ENCODE peak calls at places on chromosomes 1 and 21, in seven cellular contexts. One of them, this sample, is unnamed.

GRCh38 chr1:93609536-93609935 is 72.1 kb downstream of the BCAR3 start:
- DNase-seq in progenitor cell of endocrine pancreas: no peak
- DNase-seq in upper lobe of right lung: no peak
- DNase-seq in Peyer's patch: no peak
- DNase-seq in WTC11: no peak
- DNase-seq in fibroblast of villous mesenchyme: no peak
- DNase-seq in fibroblast of lung: no peak
- DNase-seq in this sample: no peak

GRCh38 chr1:187244623-187245022 is 415.9 kb downstream of the PLA2G4A start:
- DNase-seq in progenitor cell of endocrine pancreas: no peak
- DNase-seq in upper lobe of right lung: no peak
- DNase-seq in Peyer's patch: no peak
- DNase-seq in WTC11: no peak
- DNase-seq in fibroblast of villous mesenchyme: peak; percentile 0
- DNase-seq in fibroblast of lung: no peak
- DNase-seq in this sample: no peak

GRCh38 chr1:94425821-94426484 is 7.8 kb downstream of the ABCD3 start:
- DNase-seq in progenitor cell of endocrine pancreas: no peak
- DNase-seq in upper lobe of right lung: no peak
- DNase-seq in Peyer's patch: no peak
- DNase-seq in WTC11: no peak
- DNase-seq in fibroblast of villous mesenchyme: no peak
- DNase-seq in fibroblast of lung: no peak
- DNase-seq in this sample: no peak

GRCh38 chr1:156126043-156126700 is 11.7 kb downstream of the LMNA start:
- DNase-seq in progenitor cell of endocrine pancreas: no peak
- DNase-seq in upper lobe of right lung: peak; percentile 92
- DNase-seq in Peyer's patch: peak; percentile 80
- DNase-seq in WTC11: peak; percentile 86
- DNase-seq in fibroblast of villous mesenchyme: peak; percentile 97
- DNase-seq in fibroblast of lung: peak; percentile 98
- DNase-seq in this sample: peak; percentile 93

GRCh38 chr1:187481581-187482148 is 652.9 kb downstream of the PLA2G4A start:
- DNase-seq in progenitor cell of endocrine pancreas: no peak
- DNase-seq in upper lobe of right lung: no peak
- DNase-seq in Peyer's patch: no peak
- DNase-seq in WTC11: no peak
- DNase-seq in fibroblast of villous mesenchyme: no peak
- DNase-seq in fibroblast of lung: no peak
- DNase-seq in this sample: no peak

GRCh38 chr21:29074783-29075182 is 1.3 kb upstream of the CCT8 start:
- DNase-seq in progenitor cell of endocrine pancreas: no peak
- DNase-seq in upper lobe of right lung: no peak
- DNase-seq in Peyer's patch: no peak
- DNase-seq in WTC11: no peak
- DNase-seq in fibroblast of villous mesenchyme: no peak
- DNase-seq in fibroblast of lung: no peak
- DNase-seq in this sample: no peak

GRCh38 chr1:114075546-114076249 is 78.0 kb downstream of the SYT6 start:
- DNase-seq in progenitor cell of endocrine pancreas: no peak
- DNase-seq in upper lobe of right lung: no peak
- DNase-seq in Peyer's patch: no peak
- DNase-seq in WTC11: no peak
- DNase-seq in fibroblast of villous mesenchyme: no peak
- DNase-seq in fibroblast of lung: no peak
- DNase-seq in this sample: no peak

GRCh38 chr1:77832889-77833288 is 53.4 kb downstream of the MIGA1 start:
- DNase-seq in progenitor cell of endocrine pancreas: no peak
- DNase-seq in upper lobe of right lung: no peak
- DNase-seq in Peyer's patch: no peak
- DNase-seq in WTC11: no peak
- DNase-seq in fibroblast of villous mesenchyme: peak; percentile 96
- DNase-seq in fibroblast of lung: peak; percentile 100
- DNase-seq in this sample: peak; percentile 91

GRCh38 chr1:208132287-208132882 is 111.8 kb downstream of the PLXNA2 start:
- DNase-seq in progenitor cell of endocrine pancreas: peak; percentile 65
- DNase-seq in upper lobe of right lung: peak; percentile 92
- DNase-seq in Peyer's patch: peak; percentile 94
- DNase-seq in WTC11: peak; percentile 92
- DNase-seq in fibroblast of villous mesenchyme: peak; percentile 72
- DNase-seq in fibroblast of lung: peak; percentile 66
- DNase-seq in this sample: peak; percentile 39

GRCh38 chr1:6260961-6261614 is at the start of gene GPR153:
- DNase-seq in progenitor cell of endocrine pancreas: no peak
- DNase-seq in upper lobe of right lung: peak; percentile 77
- DNase-seq in Peyer's patch: peak; percentile 82
- DNase-seq in WTC11: no peak
- DNase-seq in fibroblast of villous mesenchyme: peak; percentile 41
- DNase-seq in fibroblast of lung: peak; percentile 36
- DNase-seq in this sample: no peak

GRCh38 chr1:31568895-31569655 is 7.2 kb upstream of the TINAGL1 start:
- DNase-seq in progenitor cell of endocrine pancreas: no peak
- DNase-seq in upper lobe of right lung: peak; percentile 87
- DNase-seq in Peyer's patch: peak; percentile 35
- DNase-seq in WTC11: no peak
- DNase-seq in fibroblast of villous mesenchyme: no peak
- DNase-seq in fibroblast of lung: no peak
- DNase-seq in this sample: no peak

GRCh38 chr1:27416387-27417111 is 24.1 kb downstream of the GPR3 start:
- DNase-seq in progenitor cell of endocrine pancreas: no peak
- DNase-seq in upper lobe of right lung: no peak
- DNase-seq in Peyer's patch: no peak
- DNase-seq in WTC11: no peak
- DNase-seq in fibroblast of villous mesenchyme: peak; percentile 83
- DNase-seq in fibroblast of lung: peak; percentile 73
- DNase-seq in this sample: peak; percentile 39

GRCh38 chr1:119047040-119047438 is 58.9 kb upstream of the TBX15 start:
- DNase-seq in progenitor cell of endocrine pancreas: no peak
- DNase-seq in upper lobe of right lung: no peak
- DNase-seq in Peyer's patch: no peak
- DNase-seq in WTC11: no peak
- DNase-seq in fibroblast of villous mesenchyme: peak; percentile 81
- DNase-seq in fibroblast of lung: peak; percentile 45
- DNase-seq in this sample: no peak

GRCh38 chr1:89295187-89295586 is 22.5 kb upstream of the GBP5 start:
- DNase-seq in progenitor cell of endocrine pancreas: no peak
- DNase-seq in upper lobe of right lung: no peak
- DNase-seq in Peyer's patch: no peak
- DNase-seq in WTC11: no peak
- DNase-seq in fibroblast of villous mesenchyme: no peak
- DNase-seq in fibroblast of lung: no peak
- DNase-seq in this sample: no peak

GRCh38 chr1:82919828-82920227 is 1079.1 kb downstream of the TTLL7 start:
- DNase-seq in progenitor cell of endocrine pancreas: no peak
- DNase-seq in upper lobe of right lung: no peak
- DNase-seq in Peyer's patch: no peak
- DNase-seq in WTC11: no peak
- DNase-seq in fibroblast of villous mesenchyme: no peak
- DNase-seq in fibroblast of lung: peak; percentile 25
- DNase-seq in this sample: no peak

GRCh38 chr1:76690784-76691183 is 176.5 kb upstream of the ST6GALNAC5 start:
- DNase-seq in progenitor cell of endocrine pancreas: no peak
- DNase-seq in upper lobe of right lung: no peak
- DNase-seq in Peyer's patch: no peak
- DNase-seq in WTC11: no peak
- DNase-seq in fibroblast of villous mesenchyme: peak; percentile 11
- DNase-seq in fibroblast of lung: no peak
- DNase-seq in this sample: no peak

GRCh38 chr1:5223266-5223665 is 568.9 kb downstream of the AJAP1 start:
- DNase-seq in progenitor cell of endocrine pancreas: no peak
- DNase-seq in upper lobe of right lung: no peak
- DNase-seq in Peyer's patch: no peak
- DNase-seq in WTC11: no peak
- DNase-seq in fibroblast of villous mesenchyme: no peak
- DNase-seq in fibroblast of lung: no peak
- DNase-seq in this sample: no peak

GRCh38 chr1:64502924-64503323 is 33.0 kb downstream of the CACHD1 start:
- DNase-seq in progenitor cell of endocrine pancreas: no peak
- DNase-seq in upper lobe of right lung: no peak
- DNase-seq in Peyer's patch: no peak
- DNase-seq in WTC11: no peak
- DNase-seq in fibroblast of villous mesenchyme: no peak
- DNase-seq in fibroblast of lung: no peak
- DNase-seq in this sample: no peak

GRCh38 chr1:91736999-91737615 is 148.8 kb downstream of the TGFBR3 start:
- DNase-seq in progenitor cell of endocrine pancreas: peak; percentile 16
- DNase-seq in upper lobe of right lung: no peak
- DNase-seq in Peyer's patch: no peak
- DNase-seq in WTC11: no peak
- DNase-seq in fibroblast of villous mesenchyme: peak; percentile 88
- DNase-seq in fibroblast of lung: peak; percentile 67
- DNase-seq in this sample: peak; percentile 43

GRCh38 chr1:159171688-159172501 is 480 bp downstream of the CADM3 start:
- DNase-seq in progenitor cell of endocrine pancreas: peak; percentile 34
- DNase-seq in upper lobe of right lung: no peak
- DNase-seq in Peyer's patch: no peak
- DNase-seq in WTC11: peak; percentile 68
- DNase-seq in fibroblast of villous mesenchyme: no peak
- DNase-seq in fibroblast of lung: no peak
- DNase-seq in this sample: no peak

GRCh38 chr1:189499736-189500135 is 977.9 kb downstream of the BRINP3 start:
- DNase-seq in progenitor cell of endocrine pancreas: no peak
- DNase-seq in upper lobe of right lung: no peak
- DNase-seq in Peyer's patch: no peak
- DNase-seq in WTC11: no peak
- DNase-seq in fibroblast of villous mesenchyme: no peak
- DNase-seq in fibroblast of lung: no peak
- DNase-seq in this sample: no peak

GRCh38 chr21:25385912-25386474 is 221.3 kb downstream of the MRPL39 start:
- DNase-seq in progenitor cell of endocrine pancreas: peak; percentile 23
- DNase-seq in upper lobe of right lung: no peak
- DNase-seq in Peyer's patch: no peak
- DNase-seq in WTC11: peak; percentile 49
- DNase-seq in fibroblast of villous mesenchyme: peak; percentile 58
- DNase-seq in fibroblast of lung: peak; percentile 78
- DNase-seq in this sample: peak; percentile 37
- TF ChIP-seq CTCF in progenitor cell of endocrine pancreas: peak; percentile 86
- TF ChIP-seq CTCF in upper lobe of right lung: peak; percentile 83
- TF ChIP-seq CTCF in Peyer's patch: peak; percentile 58
- TF ChIP-seq CTCF in WTC11: peak; percentile 43
- TF ChIP-seq CTCF in fibroblast of villous mesenchyme: peak; percentile 68
- TF ChIP-seq CTCF in fibroblast of lung: peak; percentile 43
- TF ChIP-seq CTCF in this sample: peak; percentile 63

DNA sequence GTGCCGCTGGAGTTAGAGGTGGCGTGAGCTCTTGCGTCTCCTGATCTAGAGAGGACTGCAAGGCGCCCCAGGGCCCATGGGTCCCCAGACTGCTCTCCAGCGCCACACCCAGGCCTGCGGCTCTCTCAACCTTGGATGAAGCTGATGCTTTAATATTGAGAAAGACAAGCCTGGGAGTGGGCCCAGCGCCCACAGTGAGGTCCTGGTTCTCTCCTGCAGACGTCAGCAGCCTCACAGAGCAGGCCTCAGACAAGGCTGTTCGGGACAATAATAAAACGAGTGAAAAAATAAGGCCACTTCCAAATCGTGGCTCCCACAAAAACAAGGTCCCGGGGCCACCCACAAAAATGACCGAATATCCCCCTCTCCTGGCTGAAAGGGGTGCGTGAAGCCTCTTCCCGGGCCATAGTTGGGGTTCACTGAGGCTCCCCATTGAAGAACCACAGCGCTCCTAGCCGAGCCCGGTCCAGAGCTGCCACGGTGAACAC is 6.0 kb upstream of the DNMT3L start:
- DNase-seq in progenitor cell of endocrine pancreas: no peak
- DNase-seq in upper lobe of right lung: no peak
- DNase-seq in Peyer's patch: no peak
- DNase-seq in WTC11: peak; percentile 66
- DNase-seq in fibroblast of villous mesenchyme: peak; percentile 42
- DNase-seq in fibroblast of lung: peak; percentile 3
- DNase-seq in this sample: no peak
- TF ChIP-seq CTCF in progenitor cell of endocrine pancreas: no peak
- TF ChIP-seq CTCF in upper lobe of right lung: peak; percentile 36
- TF ChIP-seq CTCF in Peyer's patch: no peak
- TF ChIP-seq CTCF in WTC11: peak; percentile 13
- TF ChIP-seq CTCF in fibroblast of villous mesenchyme: peak; percentile 38
- TF ChIP-seq CTCF in fibroblast of lung: no peak
- TF ChIP-seq CTCF in this sample: peak; percentile 4

GRCh38 chr1:57421366-57421765 is 2.5 kb downstream of the DAB1 start:
- DNase-seq in progenitor cell of endocrine pancreas: no peak
- DNase-seq in upper lobe of right lung: no peak
- DNase-seq in Peyer's patch: no peak
- DNase-seq in WTC11: no peak
- DNase-seq in fibroblast of villous mesenchyme: no peak
- DNase-seq in fibroblast of lung: peak; percentile 4
- DNase-seq in this sample: no peak

GRCh38 chr1:57423135-57424131 is at the start of gene DAB1:
- DNase-seq in progenitor cell of endocrine pancreas: peak; percentile 19
- DNase-seq in upper lobe of right lung: no peak
- DNase-seq in Peyer's patch: peak; percentile 46
- DNase-seq in WTC11: peak; percentile 61
- DNase-seq in fibroblast of villous mesenchyme: no peak
- DNase-seq in fibroblast of lung: peak; percentile 18
- DNase-seq in this sample: no peak

GRCh38 chr1:57422271-57423134 is 1.4 kb downstream of the DAB1 start:
- DNase-seq in progenitor cell of endocrine pancreas: peak; percentile 34
- DNase-seq in upper lobe of right lung: no peak
- DNase-seq in Peyer's patch: no peak
- DNase-seq in WTC11: peak; percentile 62
- DNase-seq in fibroblast of villous mesenchyme: peak; percentile 5
- DNase-seq in fibroblast of lung: peak; percentile 35
- DNase-seq in this sample: no peak

DNA sequence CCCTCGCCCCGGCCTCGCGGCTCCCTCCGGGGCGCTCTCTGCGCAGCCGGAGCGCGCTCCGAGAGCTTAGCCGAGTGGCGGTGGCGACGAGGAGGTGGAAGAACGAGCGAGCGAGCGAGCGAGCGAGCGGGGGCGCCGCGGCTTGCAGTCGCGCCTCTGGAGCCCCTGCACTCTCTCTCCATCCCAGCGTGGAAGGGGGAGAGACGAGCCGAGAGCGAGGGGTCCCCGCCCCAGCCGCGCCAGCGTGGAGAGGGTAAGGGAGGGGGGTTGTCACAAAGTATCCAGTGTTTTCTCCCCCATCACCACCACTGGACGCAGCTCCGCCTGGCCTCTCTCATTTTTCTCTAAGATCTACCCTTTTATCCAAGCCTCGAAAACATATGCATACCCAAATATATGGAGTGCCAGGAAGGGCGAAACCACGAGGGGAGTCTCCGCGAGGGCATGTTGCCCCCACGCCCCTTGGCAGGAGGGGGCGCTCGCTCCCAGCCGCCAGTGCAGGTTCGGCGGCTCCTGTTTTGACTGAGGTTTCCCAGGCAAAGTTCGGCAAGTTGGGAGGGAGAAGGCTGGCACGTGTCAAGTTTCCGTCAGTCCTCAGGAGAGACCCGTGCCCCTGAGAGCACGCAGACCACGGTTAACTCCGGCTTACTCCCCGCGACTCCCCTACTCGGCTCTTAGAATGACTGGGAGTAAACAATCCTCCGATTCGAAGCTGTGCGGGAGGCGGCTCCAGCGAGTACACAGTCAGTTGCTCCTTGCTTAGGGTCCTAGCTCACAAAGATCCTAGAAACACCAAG is 569 bp upstream of the DAB1 start:
- DNase-seq in progenitor cell of endocrine pancreas: peak; percentile 57
- DNase-seq in upper lobe of right lung: peak; percentile 64
- DNase-seq in Peyer's patch: peak; percentile 53
- DNase-seq in WTC11: peak; percentile 79
- DNase-seq in fibroblast of villous mesenchyme: peak; percentile 7
- DNase-seq in fibroblast of lung: peak; percentile 44
- DNase-seq in this sample: peak; percentile 7
- TF ChIP-seq CTCF in progenitor cell of endocrine pancreas: peak; percentile 84
- TF ChIP-seq CTCF in upper lobe of right lung: peak; percentile 28
- TF ChIP-seq CTCF in Peyer's patch: no peak
- TF ChIP-seq CTCF in WTC11: peak; percentile 75
- TF ChIP-seq CTCF in fibroblast of villous mesenchyme: peak; percentile 54
- TF ChIP-seq CTCF in fibroblast of lung: peak; percentile 65
- TF ChIP-seq CTCF in this sample: peak; percentile 85

GRCh38 chr1:145859491-145860159 is 744 bp upstream of the PIAS3 start:
- DNase-seq in progenitor cell of endocrine pancreas: peak; percentile 70
- DNase-seq in upper lobe of right lung: peak; percentile 96
- DNase-seq in Peyer's patch: peak; percentile 89
- DNase-seq in WTC11: peak; percentile 89
- DNase-seq in fibroblast of villous mesenchyme: peak; percentile 86
- DNase-seq in fibroblast of lung: peak; percentile 85
- DNase-seq in this sample: peak; percentile 73
- TF ChIP-seq CTCF in progenitor cell of endocrine pancreas: peak; percentile 23
- TF ChIP-seq CTCF in upper lobe of right lung: peak; percentile 19
- TF ChIP-seq CTCF in Peyer's patch: no peak
- TF ChIP-seq CTCF in WTC11: no peak
- TF ChIP-seq CTCF in fibroblast of villous mesenchyme: no peak
- TF ChIP-seq CTCF in fibroblast of lung: no peak
- TF ChIP-seq CTCF in this sample: no peak